ENCODE peak calls at places on chromosomes 3 and 15, in five cellular contexts. K is K562, N is vagina, B is esophagus squamous epithelium, F is tibial nerve. H is an unnamed sample.

GRCh38 chr15:74958320-74958907 is 1.8 kb upstream of the RPP25 start:
- DNase-seq in K (no peak), N (no peak), B (no peak), F (peak; percentile 32), H (peak; percentile 50)

GRCh38 chr3:179037361-179037760 is 34.2 kb downstream of the ZMAT3 start:
- DNase-seq in K (no peak), N (no peak), B (no peak), F (no peak), H (no peak)

GRCh38 chr15:40871749-40872617 is 2.1 kb downstream of the RHOV start:
- DNase-seq in K (no peak), N (no peak), B (no peak), F (no peak), H (no peak)

GRCh38 chr15:101001056-101001455 is 81.9 kb downstream of the LRRK1 start:
- DNase-seq in K (no peak), N (no peak), B (no peak), F (no peak), H (no peak)

GRCh38 chr3:134375542-134376384 is 1.5 kb upstream of the AMOTL2 start:
- DNase-seq in K (no peak), N (no peak), B (no peak), F (no peak), H (peak; percentile 38)

GRCh38 chr3:99780749-99781148 is 36.9 kb upstream of the CMSS1 start:
- DNase-seq in K (no peak), N (no peak), B (no peak), F (no peak), H (no peak)

GRCh38 chr15:85837011-85837433 is 42.3 kb upstream of the KLHL25 start:
- DNase-seq in K (no peak), N (no peak), B (no peak), F (no peak), H (no peak)

GRCh38 chr15:87632364-87632763 is 624.2 kb downstream of the NTRK3 start:
- DNase-seq in K (no peak), N (no peak), B (no peak), F (no peak), H (no peak)

GRCh38 chr3:48558446-48559134 is 2.0 kb upstream of the PFKFB4 start:
- DNase-seq in K (no peak), N (no peak), B (no peak), F (peak; percentile 45), H (peak; percentile 49)

GRCh38 chr3:147483145-147483544 is 74.0 kb downstream of the ZIC1 start:
- DNase-seq in K (no peak), N (no peak), B (no peak), F (no peak), H (no peak)

GRCh38 chr3:143975549-143976152 is 4.0 kb downstream of the DIPK2A start:
- DNase-seq in K (peak; percentile 66), N (no peak), B (no peak), F (peak; percentile 37), H (no peak)

GRCh38 chr3:29764603-29765254 is 483.9 kb downstream of the RBMS3 start:
- DNase-seq in K (no peak), N (no peak), B (no peak), F (peak; percentile 56), H (peak; percentile 70)

GRCh38 chr3:167372138-167372537 is 8.0 kb downstream of the ZBBX start:
- DNase-seq in K (no peak), N (no peak), B (no peak), F (no peak), H (no peak)

GRCh38 chr3:58392191-58392590 is 41.4 kb downstream of the PDHB start:
- DNase-seq in K (no peak), N (no peak), B (no peak), F (no peak), H (no peak)

DNA sequence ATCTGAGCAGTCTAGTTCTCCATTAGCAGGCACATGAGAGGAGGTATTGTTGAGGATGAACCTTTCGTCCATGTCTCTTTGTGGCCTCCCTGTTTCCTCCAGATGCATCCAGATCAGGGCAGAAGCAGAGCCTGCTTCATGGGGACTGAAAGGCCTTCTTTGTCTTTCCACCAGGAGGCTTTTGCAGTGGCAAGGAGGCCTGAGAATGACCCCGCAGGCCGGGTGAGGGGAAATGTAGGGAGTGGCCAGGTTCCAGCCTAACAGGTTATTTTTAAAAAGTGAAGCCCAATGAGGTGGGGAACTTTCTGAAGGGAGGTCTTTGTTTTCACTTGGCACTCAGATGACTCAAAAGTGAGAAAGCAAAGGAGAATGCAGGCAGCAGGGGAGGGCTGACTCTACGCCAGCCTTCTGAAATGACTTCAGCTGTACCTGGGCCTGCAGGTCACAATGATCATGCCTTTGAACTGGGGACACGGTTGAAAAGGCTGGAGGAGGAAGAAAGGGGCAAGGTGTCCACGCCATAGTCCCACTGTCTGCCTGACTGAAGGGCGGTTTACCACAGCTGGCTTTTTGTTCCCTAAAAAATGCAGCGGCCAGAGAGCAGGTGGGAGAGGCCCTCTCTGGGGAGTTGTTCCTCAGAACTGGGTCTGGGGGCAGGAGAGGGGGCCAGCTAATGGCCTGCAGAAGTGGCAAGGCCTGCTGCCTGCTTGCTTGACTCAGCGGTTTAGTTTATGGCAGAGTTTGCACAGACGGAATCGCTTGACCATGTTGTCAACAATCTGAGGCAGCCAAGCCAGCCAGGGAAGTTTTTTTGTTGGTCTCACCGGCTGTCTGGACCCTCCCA is 28.7 kb downstream of the CMTM7 start:
- DNase-seq in K (no peak), N (peak; percentile 94), B (no peak), F (no peak), H (no peak)
- TF ChIP-seq POLR2A in K (no peak), N (no peak), B (no peak), F (no peak), H (no peak)

GRCh38 chr15:92596623-92597022 is 59.0 kb downstream of the FAM174B start:
- DNase-seq in K (no peak), N (no peak), B (no peak), F (no peak), H (no peak)
- H3K27me3 ChIP-seq in K (peaks cover 55% of the 10 kb centered on the region), N (no peaks in the 10 kb centered on the region), B (peaks cover 8% of the 10 kb centered on the region), F (no peaks in the 10 kb centered on the region), H (no peaks in the 10 kb centered on the region)

GRCh38 chr15:44712108-44713005 is 1.0 kb downstream of the B2M start:
- DNase-seq in K (peak; percentile 85), N (no peak), B (no peak), F (peak; percentile 88), H (peak; percentile 77)
- TF ChIP-seq POLR2A in K (peak; percentile 23), N (peak; percentile 53), B (no peak), F (peak; percentile 55), H (no peak)

GRCh38 chr3:32818431-32819085 is 761 bp downstream of the TRIM71 start:
- DNase-seq in K (no peak), N (no peak), B (no peak), F (no peak), H (no peak)

GRCh38 chr3:32820971-32821685 is 3.3 kb downstream of the TRIM71 start:
- DNase-seq in K (no peak), N (no peak), B (no peak), F (no peak), H (no peak)

GRCh38 chr3:32820430-32820829 is 2.6 kb downstream of the TRIM71 start:
- DNase-seq in K (no peak), N (no peak), B (no peak), F (no peak), H (no peak)

GRCh38 chr3:32819086-32819450 is 1.3 kb downstream of the TRIM71 start:
- DNase-seq in K (no peak), N (no peak), B (no peak), F (no peak), H (no peak)

GRCh38 chr3:32819581-32820348 is 2.0 kb downstream of the TRIM71 start:
- DNase-seq in K (no peak), N (no peak), B (no peak), F (no peak), H (no peak)
- H3K27me3 ChIP-seq in K (peaks cover 67% of the 10 kb centered on the region), N (peaks cover 12% of the 10 kb centered on the region), B (peaks cover 100% of the 10 kb centered on the region), F (peaks cover 72% of the 10 kb centered on the region), H (peaks cover 52% of the 10 kb centered on the region)

GRCh38 chr15:43775411-43775965 is 1.3 kb downstream of the ELL3 start:
- DNase-seq in K (peak; percentile 40), N (no peak), B (no peak), F (no peak), H (peak; percentile 86)

GRCh38 chr15:43777293-43777819 is 590 bp upstream of the ELL3 start:
- DNase-seq in K (peak; percentile 58), N (no peak), B (no peak), F (peak; percentile 78), H (peak; percentile 89)

GRCh38 chr15:43776718-43777292 is at the start of gene ELL3:
- DNase-seq in K (peak; percentile 62), N (no peak), B (no peak), F (peak; percentile 61), H (peak; percentile 85)

GRCh38 chr15:43774062-43774461 is 2.7 kb downstream of the ELL3 start:
- DNase-seq in K (no peak), N (no peak), B (no peak), F (no peak), H (no peak)

GRCh38 chr15:43776101-43776717 is 557 bp downstream of the ELL3 start:
- DNase-seq in K (peak; percentile 40), N (no peak), B (peak; percentile 19), F (no peak), H (peak; percentile 57)
- TF ChIP-seq POLR2A in K (no peak), N (no peak), B (no peak), F (no peak), H (no peak)

GRCh38 chr3:173396191-173397041 is 1.1 kb upstream of the NLGN1 start:
- DNase-seq in K (no peak), N (no peak), B (no peak), F (peak; percentile 6), H (no peak)
- H3K27me3 ChIP-seq in K (no peaks in the 10 kb centered on the region), N (no peaks in the 10 kb centered on the region), B (peaks cover 36% of the 10 kb centered on the region), F (no peaks in the 10 kb centered on the region), H (no peaks in the 10 kb centered on the region)

GRCh38 chr3:62497156-62497555 is 123.8 kb upstream of the FEZF2 start:
- DNase-seq in K (no peak), N (no peak), B (no peak), F (no peak), H (no peak)

GRCh38 chr3:62496509-62496908 is 123.2 kb upstream of the FEZF2 start:
- DNase-seq in K (no peak), N (no peak), B (no peak), F (no peak), H (no peak)

GRCh38 chr3:62493116-62493801 is 119.9 kb upstream of the FEZF2 start:
- DNase-seq in K (no peak), N (no peak), B (no peak), F (no peak), H (no peak)
- TF ChIP-seq POLR2A in K (no peak), N (no peak), B (no peak), F (no peak), H (no peak)

H was measured in adrenal gland.